ENCODE peak calls at places on chromosomes 11 and 22, in six cellular contexts. P is neural progenitor cell, D is PC-3, O is hepatocyte, I is OCI-LY7, L is GM23248. Z is an unnamed sample. For H3K36me3, the result is how much of the 10 kb centered on the place peaks cover.

GRCh38 chr11:125110996-125111340 is 458 bp downstream of the TMEM218 start:
- DNase-seq in O (peak), P (no peak), L (peak), I (peak), D (no peak), Z (peak)

GRCh38 chr11:13316528-13316961 is 39.0 kb downstream of the BMAL1 start:
- DNase-seq in D (peak), I (no peak), L (peak), P (no peak), O (no peak), Z (no peak)

GRCh38 chr11:134950692-134951304 is 538.8 kb upstream of the B3GAT1 start:
- DNase-seq in D (peak), L (peak), P (peak), I (no peak), O (no peak), Z (no peak)

GRCh38 chr11:69357458-69358397 is 63.8 kb downstream of the MYEOV start:
- DNase-seq in P (no peak), I (no peak), D (no peak), O (no peak), L (no peak), Z (no peak)

GRCh38 chr11:10838083-10838482 is 19.8 kb downstream of the ZBED5 start:
- DNase-seq in I (no peak), P (no peak), O (no peak), L (no peak), D (no peak), Z (no peak)

GRCh38 chr22:25853902-25854301 is 111.9 kb downstream of the MYO18B start:
- DNase-seq in O (no peak), P (peak), D (peak), I (peak), L (peak), Z (peak)

GRCh38 chr11:72759468-72759867 is 7.3 kb upstream of the ARAP1 start:
- DNase-seq in P (no peak), D (no peak), I (no peak), O (no peak), L (no peak), Z (no peak)

GRCh38 chr11:115201121-115201792 is 303.0 kb downstream of the CADM1 start:
- DNase-seq in D (no peak), P (no peak), O (no peak), L (peak), I (no peak), Z (no peak)

GRCh38 chr11:2534957-2535672 is 90.3 kb downstream of the KCNQ1 start:
- DNase-seq in I (no peak), L (no peak), D (no peak), O (no peak), P (no peak), Z (no peak)

GRCh38 chr11:70891844-70892380 is 360.5 kb downstream of the SHANK2 start:
- DNase-seq in D (no peak), P (no peak), O (no peak), I (no peak), L (no peak), Z (no peak)

GRCh38 chr11:67418476-67419281 is 3.2 kb downstream of the CARNS1 start:
- DNase-seq in L (no peak), I (no peak), O (no peak), D (no peak), P (no peak), Z (no peak)

GRCh38 chr11:45180888-45181594 is 34.6 kb downstream of the PRDM11 start:
- DNase-seq in P (peak), D (peak), O (no peak), I (no peak), L (peak), Z (peak)

GRCh38 chr11:34308821-34309585 is 48.8 kb downstream of the ABTB2 start:
- DNase-seq in L (peak), P (no peak), O (peak), I (no peak), D (no peak), Z (no peak)

GRCh38 chr11:19441752-19442553 is 201.2 kb upstream of the E2F8 start:
- DNase-seq in L (peak), O (peak), P (no peak), D (peak), I (peak), Z (no peak)

GRCh38 chr22:44309137-44309536 is 3.6 kb downstream of the SHISAL1 start:
- DNase-seq in O (peak), I (no peak), P (no peak), L (peak), D (peak), Z (no peak)

GRCh38 chr11:110130642-110131238 is 37.5 kb downstream of the ZC3H12C start:
- DNase-seq in O (peak), D (no peak), L (no peak), I (no peak), P (peak), Z (peak)

GRCh38 chr11:15199693-15200092 is 85.0 kb downstream of the INSC start:
- DNase-seq in O (no peak), I (no peak), L (peak), P (no peak), D (peak), Z (no peak)

GRCh38 chr11:70772950-70773349 is 374.6 kb downstream of the CTTN start:
- DNase-seq in O (no peak), P (peak), D (no peak), L (no peak), I (no peak), Z (peak)

GRCh38 chr22:24333301-24333700 is 62.7 kb downstream of the SPECC1L start:
- DNase-seq in O (no peak), I (no peak), L (peak), D (peak), P (no peak), Z (no peak)

GRCh38 chr22:19806213-19807160 is 45.9 kb downstream of the TBX1 start:
- DNase-seq in D (peak), L (no peak), O (peak), P (no peak), I (no peak), Z (no peak)

GRCh38 chr11:64003807-64004589 is 17.8 kb downstream of the OTUB1 start:
- DNase-seq in O (no peak), I (no peak), D (no peak), L (peak), P (no peak), Z (no peak)

GRCh38 chr11:44825058-44825795 is 98.5 kb downstream of the TSPAN18 start:
- DNase-seq in P (no peak), I (no peak), O (no peak), L (no peak), D (no peak), Z (no peak)

GRCh38 chr22:42462016-42462415 is 29.8 kb upstream of the NFAM1 start:
- DNase-seq in D (no peak), P (peak), L (no peak), O (no peak), I (no peak), Z (no peak)

GRCh38 chr11:62574363-62575057 is 819 bp upstream of the EEF1G start:
- DNase-seq in I (peak), P (peak), O (peak), L (peak), D (peak), Z (peak)

GRCh38 chr22:31906569-31906968 is 37.8 kb upstream of the YWHAH start:
- DNase-seq in O (no peak), D (no peak), P (no peak), I (no peak), L (no peak), Z (no peak)

GRCh38 chr11:106012744-106013143 is 9.3 kb downstream of the MSANTD4 start:
- DNase-seq in I (no peak), P (no peak), O (peak), D (no peak), L (peak), Z (no peak)

GRCh38 chr11:35412285-35412684 is 7.1 kb downstream of the SLC1A2 start:
- DNase-seq in P (peak), D (peak), O (no peak), I (no peak), L (peak), Z (peak)

GRCh38 chr11:17382046-17382728 is 6.3 kb downstream of the KCNJ11 start:
- DNase-seq in O (no peak), I (no peak), D (no peak), P (no peak), L (peak), Z (no peak)

GRCh38 chr11:75639752-75640151 is 29.1 kb downstream of the MAP6 start:
- DNase-seq in P (peak), I (no peak), O (peak), L (peak), D (no peak), Z (no peak)

GRCh38 chr22:31086703-31087330 is 5.7 kb downstream of the SMTN start:
- DNase-seq in P (no peak), D (no peak), I (no peak), L (no peak), O (peak), Z (no peak)

GRCh38 chr11:70077411-70078094 is 564 bp upstream of the ANO1 start:
- DNase-seq in D (peak), P (no peak), O (no peak), I (no peak), L (no peak), Z (peak)

GRCh38 chr22:27836181-27836580 is 34.6 kb upstream of the MN1 start:
- DNase-seq in I (no peak), P (no peak), L (peak), O (no peak), D (no peak), Z (no peak)

GRCh38 chr22:30582051-30582450 is 7.6 kb upstream of the GAL3ST1 start:
- DNase-seq in P (no peak), O (no peak), I (no peak), L (no peak), D (no peak), Z (no peak)

GRCh38 chr11:67045314-67045713 is 11.3 kb upstream of the RHOD start:
- DNase-seq in D (peak), O (no peak), L (peak), I (no peak), P (no peak), Z (no peak)

GRCh38 chr11:58259983-58260382 is 8.1 kb downstream of the OR10W1 start:
- DNase-seq in P (no peak), I (no peak), D (no peak), O (no peak), L (no peak), Z (no peak)

GRCh38 chr11:64935634-64936081 is at the start of gene GPHA2:
- DNase-seq in P (peak), D (peak), O (no peak), L (peak), I (no peak), Z (peak)

GRCh38 chr11:96620464-96621044 is 230.7 kb downstream of the JRKL start:
- DNase-seq in D (no peak), L (no peak), P (no peak), O (no peak), I (no peak), Z (no peak)

GRCh38 chr11:102253018-102253775 is 64.1 kb upstream of the BIRC3 start:
- DNase-seq in D (no peak), P (no peak), L (no peak), I (no peak), O (peak), Z (peak)

GRCh38 chr11:46947399-46948077 is 11.0 kb downstream of the CSTPP1 start:
- DNase-seq in D (no peak), O (peak), I (no peak), L (no peak), P (peak), Z (no peak)

GRCh38 chr11:46949297-46949696 is 12.7 kb downstream of the CSTPP1 start:
- DNase-seq in D (no peak), L (no peak), P (no peak), I (no peak), O (no peak), Z (no peak)

GRCh38 chr11:46952553-46952952 is 16.0 kb downstream of the CSTPP1 start:
- DNase-seq in D (peak), L (no peak), P (no peak), O (no peak), I (no peak), Z (no peak)

GRCh38 chr11:46951864-46952263 is 15.3 kb downstream of the CSTPP1 start:
- DNase-seq in O (no peak), I (no peak), L (no peak), D (no peak), P (peak), Z (no peak)

GRCh38 chr11:46948378-46949131 is 12.0 kb downstream of the CSTPP1 start:
- DNase-seq in P (no peak), L (peak), O (peak), D (peak), I (no peak), Z (no peak)
- TF ChIP-seq EZH2phosphoT487 in P (no peak), L (no peak), O (no peak), D (no peak), I (no peak), Z (no peak)

GRCh38 chr11:76664578-76665061 is 5.9 kb downstream of the LRRC32 start:
- DNase-seq in O (no peak), L (no peak), P (no peak), D (no peak), I (peak), Z (no peak)
- H3K36me3 ChIP-seq in O (under half), L (under half), P (under half), D (under half), I (under half), Z (under half)

GRCh38 chr22:50600967-50601668 is 525 bp downstream of the MAPK8IP2 start:
- DNase-seq in O (no peak), I (no peak), L (no peak), D (no peak), P (no peak), Z (no peak)
- H3K4me3 ChIP-seq in O (no peak), I (no peak), L (no peak), D (no peak), P (peak), Z (peak)

GRCh38 chr22:36068776-36069344 is 40.2 kb upstream of the RBFOX2 start:
- DNase-seq in O (no peak), I (peak), L (peak), D (peak), P (no peak), Z (no peak)

GRCh38 chr22:36065462-36065774 is 36.8 kb upstream of the RBFOX2 start:
- DNase-seq in P (no peak), D (no peak), L (no peak), I (no peak), O (no peak), Z (no peak)

GRCh38 chr22:36067237-36067558 is 38.6 kb upstream of the RBFOX2 start:
- DNase-seq in D (no peak), P (no peak), L (no peak), O (no peak), I (no peak), Z (no peak)

GRCh38 chr22:36065775-36066544 is 37.3 kb upstream of the RBFOX2 start:
- DNase-seq in I (peak), P (peak), O (peak), D (peak), L (peak), Z (peak)

GRCh38 chr22:36064358-36064757 is 35.7 kb upstream of the RBFOX2 start:
- DNase-seq in I (no peak), O (no peak), L (no peak), D (no peak), P (no peak), Z (no peak)
- TF ChIP-seq EZH2phosphoT487 in I (no peak), O (no peak), L (no peak), D (no peak), P (no peak), Z (no peak)

GRCh38 chr11:121933694-121934093 is 182.3 kb downstream of the BLID start:
- DNase-seq in P (no peak), L (peak), I (no peak), O (no peak), D (peak), Z (no peak)
- H3K36me3 ChIP-seq in P (under half), L (under half), I (under half), O (under half), D (under half), Z (under half)

GRCh38 chr11:94771390-94771789 is 3.2 kb downstream of the AMOTL1 start:
- DNase-seq in P (no peak), O (no peak), D (peak), I (no peak), L (peak), Z (no peak)
- H3K4me3 ChIP-seq in P (no peak), O (no peak), D (peak), I (no peak), L (no peak), Z (no peak)

GRCh38 chr11:119509969-119510401 is 87.0 kb upstream of the THY1 start:
- DNase-seq in L (peak), P (no peak), O (peak), D (peak), I (peak), Z (no peak)
- TF ChIP-seq EZH2phosphoT487 in L (no peak), P (no peak), O (no peak), D (no peak), I (no peak), Z (no peak)

GRCh38 chr22:37762389-37762836 is 45.3 kb upstream of the GCAT start:
- DNase-seq in P (no peak), I (no peak), L (no peak), O (no peak), D (no peak), Z (no peak)
- H3K36me3 ChIP-seq in P (under half), I (under half), L (under half), O (under half), D (under half), Z (under half)

Z was measured in GM23338.